ENCODE peak calls at places on chromosomes 12 and 14, in nine cellular contexts. F is adrenal gland; C is fibroblast of villous mesenchyme; E is AG10803; X is breast epithelium; T is CD8-positive, alpha-beta T cell; K is fibroblast of lung; L is AG04449; N is kidney epithelial cell. W is an unnamed sample.

GRCh38 chr14:50311337-50311973 is 574 bp downstream of the L2HGDH start:
- DNase-seq in C (peak; percentile 10), F (peak; percentile 12), L (no peak), E (no peak), X (no peak), T (no peak), K (no peak), N (no peak), W (no peak)

GRCh38 chr14:95497561-95498011 is 18.9 kb downstream of the SYNE3 start:
- DNase-seq in F (no peak), T (no peak), L (no peak), N (no peak), X (no peak), C (peak; percentile 75), E (no peak), K (no peak), W (no peak)

GRCh38 chr12:71782007-71782406 is 27.3 kb downstream of the RAB21 start:
- DNase-seq in E (no peak), K (no peak), X (no peak), N (no peak), F (no peak), T (no peak), L (no peak), C (no peak), W (no peak)

GRCh38 chr12:72790273-72790672 is 518.1 kb downstream of the TRHDE start:
- DNase-seq in X (no peak), F (no peak), C (no peak), K (no peak), E (no peak), L (no peak), N (no peak), T (no peak), W (no peak)

GRCh38 chr12:67042697-67043131 is 226.4 kb upstream of the CAND1 start:
- DNase-seq in F (peak; percentile 59), C (peak; percentile 12), T (no peak), N (peak; percentile 61), K (peak; percentile 74), L (no peak), X (no peak), E (no peak), W (peak; percentile 26)

GRCh38 chr14:88551094-88551870 is 3.5 kb downstream of the PTPN21 start:
- DNase-seq in K (peak; percentile 82), C (peak; percentile 90), X (peak; percentile 82), L (no peak), E (peak; percentile 84), N (no peak), F (peak; percentile 86), T (peak; percentile 34), W (no peak)

GRCh38 chr14:36519431-36520321 is at the start of gene NKX2-1:
- DNase-seq in C (no peak), L (no peak), T (no peak), E (no peak), X (no peak), N (no peak), K (peak; percentile 58), F (no peak), W (no peak)

GRCh38 chr12:75995691-75996090 is 35.9 kb downstream of the PHLDA1 start:
- DNase-seq in T (no peak), L (no peak), X (no peak), F (no peak), C (no peak), E (no peak), N (no peak), K (no peak), W (no peak)

GRCh38 chr12:2129076-2129475 is 76.3 kb downstream of the CACNA1C start:
- DNase-seq in E (peak; percentile 87), N (no peak), K (peak; percentile 50), C (peak; percentile 38), F (no peak), T (no peak), L (peak; percentile 38), X (no peak), W (no peak)

GRCh38 chr12:24172773-24173447 is 223.4 kb upstream of the SOX5 start:
- DNase-seq in K (no peak), T (no peak), N (no peak), L (no peak), E (no peak), F (no peak), X (no peak), C (no peak), W (no peak)

GRCh38 chr12:12715459-12716150 is 1.6 kb upstream of the CDKN1B start:
- DNase-seq in E (no peak), F (no peak), C (peak; percentile 42), X (no peak), K (peak; percentile 25), N (no peak), T (peak; percentile 50), L (no peak), W (no peak)

GRCh38 chr12:47818007-47818376 is 1.7 kb downstream of the HDAC7 start:
- DNase-seq in F (no peak), K (no peak), L (no peak), T (no peak), E (no peak), N (no peak), C (no peak), X (no peak), W (no peak)
- TF ChIP-seq CTCF in F (no peak), K (no peak), L (no peak), T (no peak), E (no peak), N (no peak), C (no peak), X (no peak), W (peak; percentile 26)

DNA sequence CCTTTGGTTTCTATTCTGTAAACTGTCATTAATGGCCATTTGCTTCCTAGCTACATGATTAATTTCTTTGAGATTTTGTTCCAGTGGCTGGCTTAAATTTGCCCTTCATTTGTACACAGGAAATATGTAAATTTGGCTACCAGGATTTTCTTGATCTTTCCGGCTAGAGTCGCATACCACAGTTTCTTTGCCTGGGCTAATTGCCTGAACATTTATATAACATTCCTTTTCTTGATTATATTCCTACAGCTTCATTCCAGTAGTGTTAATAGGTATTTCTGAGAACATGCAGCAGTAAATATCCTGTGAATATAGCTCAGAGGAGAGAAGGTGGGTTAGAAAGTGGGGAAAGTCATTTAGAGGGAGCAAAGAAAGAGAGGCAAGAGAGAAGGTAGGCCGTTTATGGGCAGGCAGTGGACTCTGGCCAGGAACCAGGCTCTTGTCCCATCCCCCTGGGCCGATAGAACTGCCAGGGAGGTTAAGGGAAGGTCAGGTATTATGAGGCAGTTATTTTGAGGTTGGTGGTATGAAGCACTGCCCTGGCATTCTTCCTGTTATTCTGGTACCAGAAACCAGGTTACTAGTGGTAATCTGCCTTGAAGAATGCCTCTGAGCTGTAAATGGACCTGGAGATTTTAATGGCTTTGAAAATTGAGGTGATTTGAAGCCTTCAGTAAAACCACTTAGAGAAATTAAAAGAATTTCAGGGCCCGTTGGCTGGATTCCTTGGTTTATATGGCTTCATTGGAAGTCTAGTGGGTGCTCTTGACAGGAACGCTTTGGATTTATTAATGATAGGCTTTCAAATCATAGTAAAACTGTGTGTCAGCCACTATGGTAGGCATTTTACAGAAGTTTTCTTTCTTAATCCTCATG is 4.4 kb downstream of the RNF10 start:
- DNase-seq in F (peak; percentile 78), X (no peak), T (no peak), L (no peak), C (peak; percentile 63), K (peak; percentile 84), N (peak; percentile 29), E (peak; percentile 62), W (no peak)
- H3K4me3 ChIP-seq in F (no peak overlapping the region), X (no peak overlapping the region), T (peak overlapping the region; percentile 15), L (no peak overlapping the region), C (peak overlapping the region; percentile 88), K (peak overlapping the region; percentile 41), N (no peak overlapping the region), E (peak overlapping the region; percentile 11), W (peak overlapping the region; percentile 81)

GRCh38 chr14:20350860-20351259 is 7.4 kb downstream of the PARP2 start:
- DNase-seq in L (no peak), X (no peak), K (no peak), E (peak; percentile 23), T (no peak), N (no peak), C (peak; percentile 44), F (peak; percentile 19), W (no peak)
- TF ChIP-seq CTCF in L (peak; percentile 24), X (no peak), K (no peak), E (peak; percentile 37), T (no peak), N (peak; percentile 7), C (peak; percentile 53), F (peak; percentile 13), W (peak; percentile 53)

DNA sequence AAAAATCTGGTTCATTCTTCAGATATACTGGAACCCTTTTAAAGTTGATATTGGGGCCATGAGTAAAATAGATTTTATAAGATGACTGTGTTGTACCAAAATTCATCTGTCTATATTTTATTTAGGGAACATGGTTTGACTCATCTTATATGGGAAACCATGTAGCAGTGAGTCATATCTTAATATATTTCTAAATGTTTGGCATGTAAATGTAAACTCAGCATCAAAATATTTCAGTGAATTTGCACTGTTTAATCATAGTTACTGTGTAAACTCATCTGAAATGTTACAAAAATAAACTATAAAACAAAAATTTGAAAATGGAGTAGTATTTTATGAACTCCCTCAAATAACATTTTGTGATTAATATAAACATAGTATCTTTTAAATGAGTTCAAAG is 14.2 kb downstream of the PTGER2 start:
- DNase-seq in E (peak; percentile 48), N (no peak), L (peak; percentile 52), F (no peak), T (no peak), C (no peak), K (peak; percentile 69), X (no peak), W (no peak)
- H3K4me3 ChIP-seq in E (no peak overlapping the region), N (no peak overlapping the region), L (no peak overlapping the region), F (no peak overlapping the region), T (no peak overlapping the region), C (no peak overlapping the region), K (no peak overlapping the region), X (no peak overlapping the region), W (no peak overlapping the region)

DNA sequence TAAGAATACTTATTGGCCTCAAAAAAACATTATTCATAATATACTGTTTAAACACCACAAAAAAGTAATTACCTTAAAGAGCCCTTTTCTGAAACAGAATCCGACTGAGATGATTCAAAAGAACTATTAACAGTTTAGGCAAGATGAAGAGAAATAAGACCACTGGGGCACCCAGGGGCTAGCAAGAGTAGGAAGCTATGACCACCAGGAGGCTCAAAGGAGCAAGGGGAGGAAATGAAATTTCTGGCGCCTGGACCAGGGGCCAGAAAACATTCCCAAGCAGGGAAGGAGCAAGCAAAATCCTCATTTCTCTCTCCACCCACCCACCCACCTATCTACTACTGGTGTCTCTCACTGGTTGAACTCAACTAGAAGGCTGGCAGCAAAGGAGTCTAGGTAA is 6.3 kb upstream of the DCAF4 start:
- DNase-seq in E (no peak), L (no peak), N (no peak), F (no peak), K (no peak), T (no peak), C (no peak), X (no peak), W (no peak)
- TF ChIP-seq CTCF in E (no peak), L (no peak), N (peak; percentile 5), F (no peak), K (no peak), T (no peak), C (peak; percentile 30), X (no peak), W (peak; percentile 36)

DNA sequence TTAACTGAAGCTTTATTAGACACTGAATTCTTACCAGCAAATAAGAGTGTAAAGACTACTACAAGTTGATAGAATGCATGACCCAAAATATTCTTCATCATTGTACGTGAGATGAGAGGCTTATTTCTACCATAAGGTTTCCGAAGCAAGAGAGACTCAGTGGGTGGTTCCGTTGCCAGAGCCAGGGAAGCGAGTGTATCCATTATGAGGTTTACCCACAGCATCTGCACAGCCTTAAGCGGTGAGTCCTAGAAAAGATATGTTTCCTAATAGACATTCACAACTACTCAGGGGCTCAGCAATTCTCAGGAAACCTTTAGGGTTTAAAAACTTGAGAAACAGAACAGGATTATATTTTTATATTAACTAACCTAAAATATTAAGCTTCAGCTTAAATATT is 77.8 kb upstream of the POC1B start:
- DNase-seq in F (no peak), E (no peak), L (no peak), K (no peak), N (no peak), T (no peak), C (no peak), X (no peak), W (no peak)
- H3K4me3 ChIP-seq in F (no peak overlapping the region), E (no peak overlapping the region), L (no peak overlapping the region), K (no peak overlapping the region), N (no peak overlapping the region), T (no peak overlapping the region), C (no peak overlapping the region), X (no peak overlapping the region), W (no peak overlapping the region)